ENCODE peak calls at places on chromosome 12, in four cellular contexts. One of them, this sample, is unnamed.

GRCh38 chr12:28759334-28759733 is 389.7 kb upstream of the FAR2 start:
- DNase-seq in ovary: no peak
- DNase-seq in A549: peak; percentile 20
- DNase-seq in CD8-positive, alpha-beta T cell: no peak
- DNase-seq in this sample: no peak

GRCh38 chr12:130709151-130710000 is 6.7 kb downstream of the RIMBP2 start:
- DNase-seq in ovary: no peak
- DNase-seq in A549: no peak
- DNase-seq in CD8-positive, alpha-beta T cell: no peak
- DNase-seq in this sample: no peak

GRCh38 chr12:120982659-120983058 is 4.3 kb downstream of the HNF1A start:
- DNase-seq in ovary: no peak
- DNase-seq in A549: no peak
- DNase-seq in CD8-positive, alpha-beta T cell: no peak
- DNase-seq in this sample: no peak

GRCh38 chr12:27965966-27966365 is 6.6 kb downstream of the PTHLH start:
- DNase-seq in ovary: no peak
- DNase-seq in A549: no peak
- DNase-seq in CD8-positive, alpha-beta T cell: no peak
- DNase-seq in this sample: no peak

GRCh38 chr12:52183544-52183910 is 8.3 kb downstream of the KRT80 start:
- DNase-seq in ovary: no peak
- DNase-seq in A549: no peak
- DNase-seq in CD8-positive, alpha-beta T cell: no peak
- DNase-seq in this sample: no peak

GRCh38 chr12:77325505-77325904 is 260.1 kb upstream of the E2F7 start:
- DNase-seq in ovary: peak; percentile 47
- DNase-seq in A549: no peak
- DNase-seq in CD8-positive, alpha-beta T cell: no peak
- DNase-seq in this sample: no peak

GRCh38 chr12:52949413-52950331 is 754 bp downstream of the KRT18 start:
- DNase-seq in ovary: no peak
- DNase-seq in A549: peak; percentile 87
- DNase-seq in CD8-positive, alpha-beta T cell: no peak
- DNase-seq in this sample: no peak

GRCh38 chr12:71135812-71136176 is 22.0 kb downstream of the TSPAN8 start:
- DNase-seq in ovary: no peak
- DNase-seq in A549: no peak
- DNase-seq in CD8-positive, alpha-beta T cell: no peak
- DNase-seq in this sample: no peak

GRCh38 chr12:52137746-52138145 is 54.1 kb downstream of the KRT80 start:
- DNase-seq in ovary: no peak
- DNase-seq in A549: no peak
- DNase-seq in CD8-positive, alpha-beta T cell: no peak
- DNase-seq in this sample: no peak

GRCh38 chr12:45469902-45470301 is 254.0 kb downstream of the ANO6 start:
- DNase-seq in ovary: no peak
- DNase-seq in A549: no peak
- DNase-seq in CD8-positive, alpha-beta T cell: no peak
- DNase-seq in this sample: no peak

GRCh38 chr12:94379479-94380113 is 80.1 kb downstream of the CEP83 start:
- DNase-seq in ovary: no peak
- DNase-seq in A549: no peak
- DNase-seq in CD8-positive, alpha-beta T cell: no peak
- DNase-seq in this sample: no peak

GRCh38 chr12:125983094-125983783 is 918.0 kb downstream of the AACS start:
- DNase-seq in ovary: peak; percentile 21
- DNase-seq in A549: peak; percentile 5
- DNase-seq in CD8-positive, alpha-beta T cell: no peak
- DNase-seq in this sample: no peak

GRCh38 chr12:15789215-15790171 is at the start of gene EPS8:
- DNase-seq in ovary: peak; percentile 96
- DNase-seq in A549: peak; percentile 78
- DNase-seq in CD8-positive, alpha-beta T cell: peak; percentile 84
- DNase-seq in this sample: peak; percentile 44

GRCh38 chr12:4477133-4477532 is 31.5 kb upstream of the FGF6 start:
- DNase-seq in ovary: no peak
- DNase-seq in A549: no peak
- DNase-seq in CD8-positive, alpha-beta T cell: no peak
- DNase-seq in this sample: no peak

GRCh38 chr12:52870361-52871290 is 21.8 kb upstream of the KRT78 start:
- DNase-seq in ovary: peak; percentile 54
- DNase-seq in A549: peak; percentile 86
- DNase-seq in CD8-positive, alpha-beta T cell: peak; percentile 85
- DNase-seq in this sample: no peak

GRCh38 chr12:28057856-28058615 is 85.5 kb upstream of the PTHLH start:
- DNase-seq in ovary: no peak
- DNase-seq in A549: no peak
- DNase-seq in CD8-positive, alpha-beta T cell: no peak
- DNase-seq in this sample: no peak

GRCh38 chr12:30796891-30797371 is 42.2 kb upstream of the CAPRIN2 start:
- DNase-seq in ovary: no peak
- DNase-seq in A549: peak; percentile 35
- DNase-seq in CD8-positive, alpha-beta T cell: no peak
- DNase-seq in this sample: no peak

GRCh38 chr12:132585177-132585576 is 25.2 kb downstream of the LRCOL1 start:
- DNase-seq in ovary: no peak
- DNase-seq in A549: no peak
- DNase-seq in CD8-positive, alpha-beta T cell: no peak
- DNase-seq in this sample: no peak
- TF ChIP-seq CTCF in ovary: no peak
- TF ChIP-seq CTCF in A549: no peak
- TF ChIP-seq CTCF in CD8-positive, alpha-beta T cell: no peak
- TF ChIP-seq CTCF in this sample: no peak

GRCh38 chr12:118307069-118307954 is 65.4 kb downstream of the TAOK3 start:
- DNase-seq in ovary: no peak
- DNase-seq in A549: no peak
- DNase-seq in CD8-positive, alpha-beta T cell: no peak
- DNase-seq in this sample: peak; percentile 45
- H3K4me3 ChIP-seq in ovary: peak overlapping the region; percentile 11
- H3K4me3 ChIP-seq in A549: no peak overlapping the region
- H3K4me3 ChIP-seq in CD8-positive, alpha-beta T cell: no peak overlapping the region
- H3K4me3 ChIP-seq in this sample: peak overlapping the region; percentile 56

GRCh38 chr12:91854725-91855124 is 290.9 kb downstream of the BTG1 start:
- DNase-seq in ovary: no peak
- DNase-seq in A549: no peak
- DNase-seq in CD8-positive, alpha-beta T cell: no peak
- DNase-seq in this sample: no peak
- TF ChIP-seq CTCF in ovary: no peak
- TF ChIP-seq CTCF in A549: no peak
- TF ChIP-seq CTCF in CD8-positive, alpha-beta T cell: no peak
- TF ChIP-seq CTCF in this sample: no peak

GRCh38 chr12:67068773-67069450 is 200.2 kb upstream of the CAND1 start:
- DNase-seq in ovary: peak; percentile 33
- DNase-seq in A549: peak; percentile 37
- DNase-seq in CD8-positive, alpha-beta T cell: peak; percentile 38
- DNase-seq in this sample: no peak
- H3K4me3 ChIP-seq in ovary: peak overlapping the region; percentile 66
- H3K4me3 ChIP-seq in A549: peak overlapping the region; percentile 75
- H3K4me3 ChIP-seq in CD8-positive, alpha-beta T cell: peak overlapping the region; percentile 42
- H3K4me3 ChIP-seq in this sample: peak overlapping the region; percentile 47

GRCh38 chr12:66061076-66061475 is 69.5 kb downstream of the LLPH start:
- DNase-seq in ovary: no peak
- DNase-seq in A549: no peak
- DNase-seq in CD8-positive, alpha-beta T cell: no peak
- DNase-seq in this sample: no peak
- TF ChIP-seq CTCF in ovary: no peak
- TF ChIP-seq CTCF in A549: no peak
- TF ChIP-seq CTCF in CD8-positive, alpha-beta T cell: no peak
- TF ChIP-seq CTCF in this sample: no peak

DNA sequence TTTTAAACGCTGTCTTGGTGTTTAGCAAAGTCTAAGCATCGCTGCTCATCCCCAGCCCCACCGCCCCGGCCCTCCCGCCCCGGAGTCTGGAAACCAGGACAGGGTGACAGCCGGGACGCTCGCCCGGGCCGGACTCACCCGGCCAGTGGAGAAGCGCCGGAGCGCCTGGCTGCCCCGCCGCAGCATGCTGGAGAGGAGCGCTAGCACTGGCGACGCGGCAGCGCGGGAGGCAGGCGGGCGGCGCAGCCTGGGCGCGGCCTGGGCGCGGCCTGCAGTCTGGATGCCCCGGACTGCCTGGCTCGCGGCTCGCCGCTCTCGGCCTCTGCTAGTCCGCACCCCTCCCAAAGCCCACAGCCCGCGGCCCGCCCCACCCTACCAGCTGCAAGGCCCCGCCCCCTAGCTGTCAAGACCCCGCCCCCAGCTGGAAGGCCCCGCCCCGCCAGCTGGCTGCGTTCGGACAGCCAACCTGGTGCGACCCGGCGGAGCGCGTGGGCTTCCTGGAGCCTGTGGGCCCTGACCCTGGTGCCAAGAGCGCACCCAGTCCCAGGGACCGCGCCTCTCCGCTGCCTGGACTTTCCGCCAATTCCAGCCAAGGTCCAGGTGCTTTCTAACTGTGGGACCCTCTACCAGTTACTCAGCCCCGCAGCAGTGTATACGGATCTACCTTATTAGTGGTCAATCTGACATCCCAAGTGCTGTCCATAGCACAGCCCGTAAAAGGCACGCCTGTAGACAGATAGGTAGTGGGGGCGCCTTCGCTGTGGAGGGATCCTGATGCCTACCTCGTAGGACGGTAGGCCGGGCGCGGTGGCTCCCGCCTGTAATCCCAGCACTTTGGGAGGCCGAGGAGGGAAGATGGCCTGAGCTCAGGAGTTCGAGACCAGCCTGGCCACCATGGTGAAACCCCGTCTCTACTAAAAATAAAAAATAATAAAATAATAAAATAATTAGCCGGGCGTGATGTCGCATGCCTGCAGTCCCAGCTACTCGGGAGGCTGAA is at the start of gene ALDH1L2:
- DNase-seq in ovary: peak; percentile 87
- DNase-seq in A549: peak; percentile 58
- DNase-seq in CD8-positive, alpha-beta T cell: peak; percentile 28
- DNase-seq in this sample: no peak
- H3K4me3 ChIP-seq in ovary: peak within 1 kb of the TSS; percentile 57
- H3K4me3 ChIP-seq in A549: peak within 1 kb of the TSS; percentile 64
- H3K4me3 ChIP-seq in CD8-positive, alpha-beta T cell: no peak within 1 kb of the TSS
- H3K4me3 ChIP-seq in this sample: peak within 1 kb of the TSS; percentile 76

DNA sequence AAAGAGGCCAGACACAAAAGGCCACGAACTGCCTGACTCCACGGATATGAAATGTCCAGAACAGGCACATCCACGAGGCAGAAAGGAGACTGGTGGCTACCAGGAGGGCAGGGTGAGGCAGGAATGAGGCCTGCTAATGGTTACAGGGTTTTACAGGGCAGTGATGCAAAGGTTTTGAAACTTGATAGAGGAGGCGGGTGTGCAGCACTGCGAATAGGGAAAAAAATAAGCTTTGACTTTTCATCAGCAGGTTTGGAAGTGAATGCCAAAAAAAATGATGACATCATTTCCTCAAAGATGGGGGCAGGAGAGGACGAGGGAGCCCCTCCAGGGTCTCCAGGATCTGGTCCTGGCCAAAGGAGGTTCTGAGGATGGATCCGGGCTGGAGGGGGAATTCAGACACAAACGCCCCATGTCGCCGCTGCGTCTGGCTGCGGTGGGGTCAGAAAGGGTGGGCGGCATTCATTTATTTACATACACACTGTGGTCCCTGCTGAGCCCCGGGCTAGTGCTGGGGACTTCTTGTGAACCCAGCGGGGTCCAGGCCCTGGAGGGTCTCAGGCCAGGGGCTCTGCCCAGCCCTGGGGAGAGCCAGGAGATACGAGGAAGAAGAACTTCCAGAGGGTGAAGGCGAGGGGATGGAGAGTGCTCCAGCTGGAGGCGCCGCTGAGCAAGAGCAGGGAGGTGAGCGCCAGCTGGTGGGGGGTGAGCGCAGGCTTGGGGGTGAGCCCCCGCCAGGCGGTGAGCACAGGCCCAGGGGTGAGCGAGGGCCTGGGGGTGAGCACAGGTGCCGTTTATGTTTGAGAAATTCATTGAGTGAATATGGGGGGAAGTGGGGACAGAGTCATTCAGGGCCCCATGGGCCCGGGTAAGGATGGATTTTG is 68.3 kb downstream of the NCOR2 start:
- DNase-seq in ovary: no peak
- DNase-seq in A549: no peak
- DNase-seq in CD8-positive, alpha-beta T cell: no peak
- DNase-seq in this sample: no peak
- TF ChIP-seq CTCF in ovary: no peak
- TF ChIP-seq CTCF in A549: no peak
- TF ChIP-seq CTCF in CD8-positive, alpha-beta T cell: no peak
- TF ChIP-seq CTCF in this sample: peak; percentile 15